ENCODE peak calls at places on chromosomes 4 and X, in six cellular contexts. G is GM12878, V is sigmoid colon, T is stomach, A is suprapubic skin, K is HL-60. M is an unnamed sample. For H3K27me3, the result is how much of the 10 kb centered on the place peaks cover.

GRCh38 chr4:61604054-61604453 is 403.9 kb downstream of the ADGRL3 start:
- DNase-seq in T (no peak), K (no peak), G (no peak), V (no peak), A (no peak), M (no peak)

GRCh38 chrX:43166874-43167273 is 388.9 kb upstream of the PPP1R2C start:
- DNase-seq in K (no peak), T (no peak), V (no peak), G (no peak), A (no peak), M (no peak)

GRCh38 chrX:47158781-47159180 is 13.8 kb downstream of the RBM10 start:
- DNase-seq in A (no peak), K (no peak), V (no peak), T (peak), G (no peak), M (no peak)

GRCh38 chrX:102840871-102841705 is 96.0 kb upstream of the RAB40AL start:
- DNase-seq in K (no peak), G (no peak), V (no peak), T (no peak), A (no peak), M (no peak)

GRCh38 chr4:2691313-2691712 is 64.8 kb downstream of the TNIP2 start:
- DNase-seq in T (no peak), K (no peak), A (no peak), V (no peak), G (no peak), M (no peak)

GRCh38 chrX:130079824-130080406 is 30.4 kb downstream of the ELF4 start:
- DNase-seq in K (no peak), A (no peak), T (peak), V (peak), G (no peak), M (no peak)

GRCh38 chrX:39953027-39953426 is 144.7 kb downstream of the BCOR start:
- DNase-seq in V (no peak), A (no peak), T (no peak), G (no peak), K (no peak), M (no peak)

GRCh38 chrX:22742174-22742573 is 257.6 kb upstream of the DDX53 start:
- DNase-seq in V (no peak), K (no peak), T (no peak), G (no peak), A (no peak), M (no peak)

GRCh38 chrX:8738588-8739189 is 6.8 kb upstream of the ANOS1 start:
- DNase-seq in A (no peak), K (no peak), V (no peak), T (peak), G (no peak), M (no peak)

DNA sequence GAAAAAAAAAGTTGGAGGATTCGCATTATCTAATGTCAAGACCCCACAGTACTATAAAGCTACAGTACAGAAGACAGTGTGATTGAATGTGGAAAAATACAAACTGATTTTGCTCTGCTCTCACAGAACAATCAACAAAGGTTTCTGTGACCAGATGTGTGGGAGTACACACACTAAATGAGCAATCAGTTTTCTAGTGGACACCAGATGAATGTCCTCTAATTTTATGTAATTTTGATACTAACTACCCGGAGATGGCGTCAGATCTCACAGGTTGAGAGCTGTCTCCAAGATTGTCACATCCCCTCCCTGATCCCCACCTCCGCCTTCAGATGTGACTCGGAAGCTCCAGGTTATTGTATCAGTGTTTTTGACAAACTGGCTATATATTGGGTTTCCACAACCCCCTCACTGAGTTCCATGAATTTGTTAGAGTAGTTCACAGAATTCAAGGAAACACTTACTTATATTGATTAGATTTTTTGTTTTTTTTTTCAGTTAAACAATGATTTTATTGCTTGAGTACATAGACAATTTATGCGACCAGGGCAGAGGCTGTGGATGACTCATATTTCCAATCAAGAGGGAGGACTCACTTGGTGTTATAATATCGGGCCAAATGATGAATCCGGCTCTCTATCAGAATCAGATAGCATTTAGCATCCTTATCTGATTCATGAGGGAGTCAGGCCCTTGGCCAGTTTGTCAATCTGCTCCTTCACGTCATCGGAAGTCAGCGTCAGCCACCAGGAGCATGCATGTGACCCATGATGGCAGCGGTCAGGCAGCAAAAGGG is 82.1 kb upstream of the HUWE1 start:
- DNase-seq in K (no peak), T (no peak), V (no peak), G (no peak), A (no peak), M (no peak)
- H3K27me3 ChIP-seq in K (under half), T (under half), V (under half), G (under half), A (under half), M (under half)

DNA sequence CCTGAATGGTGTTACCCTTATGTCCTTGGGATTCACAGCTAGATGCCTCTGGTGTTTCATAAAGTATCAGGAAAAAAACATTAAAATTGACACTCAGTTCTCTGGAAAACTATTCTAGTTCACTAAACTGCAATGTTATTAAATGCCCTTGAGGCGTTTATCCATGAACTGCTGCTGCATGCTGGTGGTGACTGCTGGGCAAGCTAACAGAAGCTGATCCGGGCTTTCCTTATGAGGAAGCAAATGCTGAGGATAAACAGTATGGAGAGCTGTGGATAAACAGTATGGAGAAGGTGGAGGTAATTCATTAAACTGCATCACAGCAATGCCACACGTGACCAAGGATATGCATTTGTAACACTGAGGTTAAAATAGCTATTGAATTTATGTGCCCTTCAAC is 227.0 kb downstream of the NR3C2 start:
- DNase-seq in T (no peak), G (no peak), A (no peak), V (no peak), K (no peak), M (no peak)
- H3K27ac ChIP-seq in T (peak), G (no peak), A (peak), V (peak), K (no peak), M (peak)

GRCh38 chr4:119025916-119026661 is 109.5 kb upstream of the MYOZ2 start:
- DNase-seq in G (no peak), V (peak), A (no peak), K (peak), T (no peak), M (peak)

GRCh38 chr4:119026662-119027444 is 108.8 kb upstream of the MYOZ2 start:
- DNase-seq in T (no peak), A (no peak), G (no peak), K (no peak), V (peak), M (no peak)

GRCh38 chr4:119025440-119025839 is 110.2 kb upstream of the MYOZ2 start:
- DNase-seq in V (no peak), T (peak), K (no peak), G (no peak), A (no peak), M (no peak)

GRCh38 chr4:119027815-119028214 is 107.8 kb upstream of the MYOZ2 start:
- DNase-seq in K (no peak), T (no peak), V (no peak), A (no peak), G (no peak), M (no peak)

DNA sequence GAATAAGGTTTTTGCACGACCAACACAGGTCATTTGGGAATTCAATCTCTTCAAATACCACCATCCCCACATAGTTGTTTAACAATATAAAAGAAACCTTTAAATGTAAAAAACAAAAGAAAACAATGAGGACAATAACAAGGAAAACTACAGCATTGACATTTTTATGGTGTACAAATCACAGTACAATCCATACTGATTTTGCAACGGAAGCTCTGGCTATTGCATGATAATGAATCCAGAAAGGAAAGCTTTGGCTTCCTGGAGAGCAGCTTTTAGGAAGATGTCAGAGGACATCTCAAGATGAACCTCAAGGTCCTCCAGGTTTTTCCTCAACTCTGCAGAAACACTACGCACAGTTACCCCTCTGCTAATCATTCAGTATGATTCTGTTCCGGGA is 111.5 kb upstream of the MYOZ2 start:
- DNase-seq in V (no peak), G (no peak), T (no peak), A (no peak), K (no peak), M (no peak)
- TF ChIP-seq POLR2AphosphoS5 in V (no peak), G (no peak), T (no peak), A (no peak), K (no peak), M (no peak)

GRCh38 chr4:158814636-158815035 is 45.8 kb downstream of the FNIP2 start:
- DNase-seq in K (no peak), T (no peak), G (no peak), A (no peak), V (no peak), M (no peak)
- H3K27me3 ChIP-seq in K (under half), T (under half), G (under half), A (under half), V (under half), M (under half)

DNA sequence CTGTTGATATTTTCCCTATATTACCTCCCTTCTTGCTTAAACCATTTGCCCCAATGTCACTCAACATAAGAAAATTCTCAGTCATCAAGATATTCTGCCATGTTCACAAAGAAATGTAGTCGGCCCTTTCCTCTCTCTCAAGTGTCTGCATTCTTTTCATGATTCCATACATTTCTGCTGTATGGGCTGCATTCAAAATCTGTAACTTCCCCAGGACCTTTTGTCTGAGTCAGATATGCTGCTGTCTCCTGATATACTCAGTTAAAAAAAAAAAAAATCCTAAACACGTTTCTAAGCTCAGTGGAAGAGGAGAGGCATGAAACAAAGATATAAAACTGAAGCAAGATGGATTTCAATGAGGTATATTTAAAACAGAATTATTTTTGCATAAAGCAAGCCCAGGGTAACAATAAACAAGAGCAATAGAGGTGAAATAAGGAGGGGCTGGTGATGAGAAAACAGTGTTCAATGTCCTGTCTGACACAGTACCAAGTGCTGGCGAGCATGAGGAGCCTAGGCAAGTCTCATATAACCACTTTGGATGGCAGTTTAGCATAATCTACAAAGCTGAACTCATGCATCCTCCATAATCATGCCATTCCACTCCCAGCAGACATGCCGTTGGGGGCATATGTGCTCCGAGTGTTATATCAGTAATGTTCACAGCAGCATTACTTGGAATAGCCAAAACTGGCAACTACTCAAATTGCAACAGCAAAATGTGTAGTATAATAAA is 76.8 kb downstream of the MANBA start:
- DNase-seq in G (no peak), T (no peak), V (no peak), K (no peak), A (no peak), M (no peak)
- H3K27ac ChIP-seq in G (peak), T (no peak), V (no peak), K (no peak), A (no peak), M (no peak)

GRCh38 chr4:185108669-185109068 is 34.4 kb upstream of the SLC25A4 start:
- DNase-seq in G (no peak), T (peak), A (no peak), K (no peak), V (no peak), M (no peak)
- TF ChIP-seq POLR2AphosphoS5 in G (no peak), T (peak), A (no peak), K (no peak), V (no peak), M (no peak)

DNA sequence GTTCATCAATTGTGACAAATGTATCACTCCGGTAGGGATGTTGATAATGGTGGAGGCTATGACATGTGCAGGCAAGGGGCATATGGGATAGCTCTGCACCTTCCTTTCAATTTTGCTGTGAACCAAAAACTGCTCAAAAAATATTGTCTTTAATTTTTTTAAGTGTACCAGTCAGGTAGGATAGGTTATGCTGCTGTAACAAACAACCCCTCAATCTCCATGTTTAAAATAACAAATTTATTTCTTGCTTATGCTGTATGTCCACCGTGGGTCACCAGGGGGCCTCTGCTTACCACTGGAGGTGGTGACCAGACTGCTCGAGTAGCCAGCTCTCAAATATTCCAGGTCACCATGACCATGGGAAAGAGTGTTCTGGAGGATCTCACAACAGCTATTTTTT is 23.4 kb upstream of the MSX1 start:
- DNase-seq in V (no peak), A (no peak), K (no peak), G (no peak), T (no peak), M (no peak)
- H3K27me3 ChIP-seq in V (under half), A (under half), K (under half), G (under half), T (under half), M (under half)

GRCh38 chr4:8817813-8818062 is 53.9 kb downstream of the HMX1 start:
- DNase-seq in A (no peak), G (no peak), T (peak), K (no peak), V (peak), M (no peak)
- H3K27ac ChIP-seq in A (no peak), G (no peak), T (no peak), K (no peak), V (no peak), M (no peak)